ENCODE peak calls at places on chromosome 1, in nine cellular contexts. One of them, this sample, is unnamed.
A peak's percentile ranks its signal among the peaks of the same experiment; 100 is the strongest.

GRCh38 chr1:116111196-116112021 is at the start of gene MAB21L3:
- DNase-seq in HepG2: no peak
- DNase-seq in GM23338: no peak
- DNase-seq in HCT116: no peak
- DNase-seq in K562: no peak
- DNase-seq in A549: no peak
- DNase-seq in Panc1: no peak
- DNase-seq in SK-N-SH: no peak
- DNase-seq in GM12878: peak; percentile 40
- DNase-seq in this sample: no peak

GRCh38 chr1:183685112-183685713 is 32.1 kb upstream of the APOBEC4 start:
- DNase-seq in HepG2: peak; percentile 55
- DNase-seq in HCT116: peak; percentile 45
- DNase-seq in SK-N-SH: peak; percentile 56
- DNase-seq in Panc1: peak; percentile 24
- DNase-seq in K562: peak; percentile 81
- DNase-seq in GM23338: peak; percentile 87
- DNase-seq in GM12878: peak; percentile 11
- DNase-seq in A549: peak; percentile 64
- DNase-seq in this sample: peak; percentile 41

GRCh38 chr1:235919127-235919796 is 52.6 kb upstream of the LYST start:
- DNase-seq in GM12878: no peak
- DNase-seq in GM23338: no peak
- DNase-seq in A549: no peak
- DNase-seq in HepG2: no peak
- DNase-seq in K562: no peak
- DNase-seq in HCT116: no peak
- DNase-seq in Panc1: no peak
- DNase-seq in SK-N-SH: no peak
- DNase-seq in this sample: no peak

GRCh38 chr1:156627313-156627880 is 8.2 kb downstream of the HAPLN2 start:
- DNase-seq in SK-N-SH: peak; percentile 60
- DNase-seq in HCT116: peak; percentile 39
- DNase-seq in GM12878: no peak
- DNase-seq in HepG2: peak; percentile 58
- DNase-seq in A549: peak; percentile 57
- DNase-seq in Panc1: no peak
- DNase-seq in GM23338: peak; percentile 75
- DNase-seq in K562: peak; percentile 46
- DNase-seq in this sample: peak; percentile 34

GRCh38 chr1:236953161-236953560 is 51.1 kb downstream of the MT1HL1 start:
- DNase-seq in GM23338: no peak
- DNase-seq in HCT116: no peak
- DNase-seq in Panc1: no peak
- DNase-seq in A549: no peak
- DNase-seq in SK-N-SH: no peak
- DNase-seq in HepG2: no peak
- DNase-seq in K562: no peak
- DNase-seq in GM12878: no peak
- DNase-seq in this sample: no peak

GRCh38 chr1:198906739-198907422 is 268.0 kb downstream of the PTPRC start:
- DNase-seq in K562: no peak
- DNase-seq in Panc1: no peak
- DNase-seq in GM12878: no peak
- DNase-seq in HCT116: no peak
- DNase-seq in HepG2: no peak
- DNase-seq in A549: no peak
- DNase-seq in GM23338: no peak
- DNase-seq in SK-N-SH: no peak
- DNase-seq in this sample: no peak

GRCh38 chr1:180155202-180155682 is 573 bp downstream of the QSOX1 start:
- DNase-seq in GM23338: peak; percentile 54
- DNase-seq in K562: peak; percentile 60
- DNase-seq in Panc1: no peak
- DNase-seq in SK-N-SH: no peak
- DNase-seq in HCT116: no peak
- DNase-seq in HepG2: no peak
- DNase-seq in GM12878: no peak
- DNase-seq in A549: peak; percentile 28
- DNase-seq in this sample: no peak

GRCh38 chr1:24874611-24875225 is 55.4 kb downstream of the RUNX3 start:
- DNase-seq in GM23338: peak; percentile 21
- DNase-seq in SK-N-SH: no peak
- DNase-seq in K562: no peak
- DNase-seq in Panc1: no peak
- DNase-seq in A549: no peak
- DNase-seq in GM12878: no peak
- DNase-seq in HCT116: no peak
- DNase-seq in HepG2: no peak
- DNase-seq in this sample: no peak

GRCh38 chr1:22729921-22730320 is 19.3 kb downstream of the EPHB2 start:
- DNase-seq in GM12878: no peak
- DNase-seq in HCT116: no peak
- DNase-seq in HepG2: no peak
- DNase-seq in SK-N-SH: no peak
- DNase-seq in Panc1: no peak
- DNase-seq in K562: no peak
- DNase-seq in A549: no peak
- DNase-seq in GM23338: no peak
- DNase-seq in this sample: no peak

GRCh38 chr1:22728751-22729399 is 18.2 kb downstream of the EPHB2 start:
- DNase-seq in GM12878: no peak
- DNase-seq in HCT116: no peak
- DNase-seq in SK-N-SH: no peak
- DNase-seq in GM23338: peak; percentile 56
- DNase-seq in Panc1: no peak
- DNase-seq in K562: no peak
- DNase-seq in A549: no peak
- DNase-seq in HepG2: no peak
- DNase-seq in this sample: no peak

GRCh38 chr1:22729400-22729773 is 18.7 kb downstream of the EPHB2 start:
- DNase-seq in HepG2: no peak
- DNase-seq in GM12878: no peak
- DNase-seq in A549: no peak
- DNase-seq in HCT116: no peak
- DNase-seq in K562: no peak
- DNase-seq in GM23338: no peak
- DNase-seq in Panc1: no peak
- DNase-seq in SK-N-SH: no peak
- DNase-seq in this sample: no peak

GRCh38 chr1:22733643-22734042 is 23.0 kb downstream of the EPHB2 start:
- DNase-seq in A549: no peak
- DNase-seq in K562: no peak
- DNase-seq in GM12878: no peak
- DNase-seq in GM23338: no peak
- DNase-seq in Panc1: no peak
- DNase-seq in HepG2: no peak
- DNase-seq in HCT116: no peak
- DNase-seq in SK-N-SH: no peak
- DNase-seq in this sample: no peak

GRCh38 chr1:22731924-22732522 is 21.4 kb downstream of the EPHB2 start:
- DNase-seq in Panc1: no peak
- DNase-seq in SK-N-SH: no peak
- DNase-seq in K562: no peak
- DNase-seq in HCT116: no peak
- DNase-seq in GM12878: no peak
- DNase-seq in GM23338: peak; percentile 67
- DNase-seq in A549: no peak
- DNase-seq in HepG2: no peak
- DNase-seq in this sample: no peak
- TF ChIP-seq REST in Panc1: no peak
- TF ChIP-seq REST in SK-N-SH: no peak
- TF ChIP-seq REST in K562: no peak
- TF ChIP-seq REST in HCT116: no peak
- TF ChIP-seq REST in GM12878: no peak
- TF ChIP-seq REST in GM23338: no peak
- TF ChIP-seq REST in A549: no peak
- TF ChIP-seq REST in HepG2: no peak
- TF ChIP-seq REST in this sample: no peak

GRCh38 chr1:232259333-232259732 is 370.6 kb downstream of the SIPA1L2 start:
- DNase-seq in HCT116: no peak
- DNase-seq in K562: no peak
- DNase-seq in SK-N-SH: no peak
- DNase-seq in Panc1: no peak
- DNase-seq in HepG2: no peak
- DNase-seq in GM12878: no peak
- DNase-seq in A549: no peak
- DNase-seq in GM23338: no peak
- DNase-seq in this sample: no peak

GRCh38 chr1:232260045-232260444 is 369.9 kb downstream of the SIPA1L2 start:
- DNase-seq in A549: no peak
- DNase-seq in HepG2: no peak
- DNase-seq in GM23338: no peak
- DNase-seq in Panc1: no peak
- DNase-seq in K562: no peak
- DNase-seq in HCT116: no peak
- DNase-seq in GM12878: no peak
- DNase-seq in SK-N-SH: no peak
- DNase-seq in this sample: no peak

GRCh38 chr1:232263452-232263851 is 366.5 kb downstream of the SIPA1L2 start:
- DNase-seq in Panc1: no peak
- DNase-seq in SK-N-SH: no peak
- DNase-seq in A549: no peak
- DNase-seq in GM12878: no peak
- DNase-seq in HepG2: no peak
- DNase-seq in HCT116: no peak
- DNase-seq in GM23338: no peak
- DNase-seq in K562: no peak
- DNase-seq in this sample: no peak

DNA sequence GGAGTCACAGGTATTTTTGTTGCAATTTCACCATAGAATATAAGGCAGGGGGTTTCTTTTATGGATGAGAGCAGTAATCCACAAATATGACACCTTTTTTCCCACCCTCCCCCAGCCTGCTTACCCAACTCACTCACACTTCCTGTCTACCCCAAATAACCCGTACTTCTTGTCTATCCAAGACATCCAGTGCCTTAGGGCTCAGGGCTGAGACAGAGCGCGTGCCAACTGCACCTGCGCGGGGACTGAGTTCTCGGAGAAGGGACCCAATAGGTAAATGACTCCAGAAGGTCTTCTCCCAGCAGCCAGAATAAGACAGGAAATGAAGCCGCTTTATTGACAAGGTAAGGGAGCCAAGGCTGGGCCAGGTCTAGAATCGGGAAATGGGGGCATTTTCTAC is 369.1 kb downstream of the SIPA1L2 start:
- DNase-seq in GM23338: no peak
- DNase-seq in Panc1: no peak
- DNase-seq in K562: no peak
- DNase-seq in SK-N-SH: no peak
- DNase-seq in A549: no peak
- DNase-seq in HCT116: no peak
- DNase-seq in HepG2: no peak
- DNase-seq in GM12878: no peak
- DNase-seq in this sample: no peak
- TF ChIP-seq CTCF in GM23338: no peak
- TF ChIP-seq CTCF in Panc1: no peak
- TF ChIP-seq CTCF in K562: no peak
- TF ChIP-seq CTCF in SK-N-SH: no peak
- TF ChIP-seq CTCF in A549: no peak
- TF ChIP-seq CTCF in HCT116: no peak
- TF ChIP-seq CTCF in HepG2: no peak
- TF ChIP-seq CTCF in GM12878: no peak
- TF ChIP-seq CTCF in this sample: no peak

DNA sequence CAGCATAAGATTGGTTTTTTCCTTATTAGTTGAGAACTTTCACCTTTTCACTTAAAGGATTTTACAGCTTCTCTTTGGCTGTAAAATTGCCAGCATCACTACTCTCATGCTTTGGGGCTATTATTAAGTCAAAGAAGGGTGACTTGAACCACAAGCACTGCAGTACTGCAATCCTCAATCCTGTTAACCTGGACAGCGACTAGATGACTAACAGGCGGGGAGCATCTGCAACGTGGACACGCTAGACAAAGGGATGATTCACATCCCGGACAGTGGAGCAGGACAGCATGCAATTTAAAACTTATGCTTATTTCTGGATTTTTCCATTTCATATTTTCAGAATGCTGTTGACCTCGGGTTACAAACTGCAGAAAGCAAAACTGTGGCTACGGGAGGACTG is 8.1 kb downstream of the ARV1 start:
- DNase-seq in A549: peak; percentile 38
- DNase-seq in HCT116: no peak
- DNase-seq in K562: no peak
- DNase-seq in Panc1: no peak
- DNase-seq in HepG2: no peak
- DNase-seq in SK-N-SH: no peak
- DNase-seq in GM23338: no peak
- DNase-seq in GM12878: no peak
- DNase-seq in this sample: no peak
- TF ChIP-seq REST in A549: no peak
- TF ChIP-seq REST in HCT116: no peak
- TF ChIP-seq REST in K562: no peak
- TF ChIP-seq REST in Panc1: no peak
- TF ChIP-seq REST in HepG2: no peak
- TF ChIP-seq REST in SK-N-SH: peak; percentile 94
- TF ChIP-seq REST in GM23338: no peak
- TF ChIP-seq REST in GM12878: no peak
- TF ChIP-seq REST in this sample: no peak

GRCh38 chr1:44333373-44333772 is 21.7 kb downstream of the ERI3 start:
- DNase-seq in A549: no peak
- DNase-seq in GM12878: no peak
- DNase-seq in Panc1: no peak
- DNase-seq in GM23338: no peak
- DNase-seq in HCT116: no peak
- DNase-seq in SK-N-SH: no peak
- DNase-seq in K562: no peak
- DNase-seq in HepG2: no peak
- DNase-seq in this sample: no peak

GRCh38 chr1:44334968-44335367 is 20.1 kb downstream of the ERI3 start:
- DNase-seq in Panc1: no peak
- DNase-seq in HCT116: no peak
- DNase-seq in A549: no peak
- DNase-seq in K562: no peak
- DNase-seq in GM23338: no peak
- DNase-seq in GM12878: no peak
- DNase-seq in SK-N-SH: no peak
- DNase-seq in HepG2: no peak
- DNase-seq in this sample: no peak

GRCh38 chr1:44338136-44338535 is 16.9 kb downstream of the ERI3 start:
- DNase-seq in GM23338: no peak
- DNase-seq in HCT116: no peak
- DNase-seq in GM12878: no peak
- DNase-seq in A549: no peak
- DNase-seq in HepG2: peak; percentile 10
- DNase-seq in SK-N-SH: no peak
- DNase-seq in K562: no peak
- DNase-seq in Panc1: no peak
- DNase-seq in this sample: no peak

GRCh38 chr1:44339731-44340130 is 15.3 kb downstream of the ERI3 start:
- DNase-seq in K562: no peak
- DNase-seq in GM12878: no peak
- DNase-seq in Panc1: no peak
- DNase-seq in GM23338: peak; percentile 57
- DNase-seq in HepG2: no peak
- DNase-seq in A549: no peak
- DNase-seq in HCT116: no peak
- DNase-seq in SK-N-SH: no peak
- DNase-seq in this sample: no peak

DNA sequence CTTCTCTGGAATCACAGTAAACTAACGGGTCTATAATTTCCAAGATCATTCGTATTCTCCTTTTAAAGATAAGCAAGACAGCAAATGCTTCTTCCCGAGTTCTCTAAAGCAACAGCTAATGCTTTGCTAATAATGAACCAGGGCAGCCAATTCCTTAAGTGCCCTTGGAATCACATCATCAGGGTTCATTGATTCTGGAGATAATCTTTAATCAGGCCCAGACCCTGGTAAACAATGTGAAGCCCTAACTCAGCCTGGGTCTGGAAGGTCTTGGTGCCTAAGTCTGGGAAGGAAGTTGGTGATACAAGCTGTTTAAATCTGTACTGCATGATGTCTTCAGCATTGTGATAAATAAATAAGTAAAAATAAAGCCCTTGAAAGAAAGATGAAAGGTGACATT is 18.4 kb downstream of the ERI3 start:
- DNase-seq in GM23338: no peak
- DNase-seq in A549: no peak
- DNase-seq in HCT116: no peak
- DNase-seq in HepG2: no peak
- DNase-seq in GM12878: no peak
- DNase-seq in SK-N-SH: no peak
- DNase-seq in K562: no peak
- DNase-seq in Panc1: no peak
- DNase-seq in this sample: no peak
- TF ChIP-seq CTCF in GM23338: no peak
- TF ChIP-seq CTCF in A549: no peak
- TF ChIP-seq CTCF in HCT116: no peak
- TF ChIP-seq CTCF in HepG2: no peak
- TF ChIP-seq CTCF in GM12878: no peak
- TF ChIP-seq CTCF in SK-N-SH: no peak
- TF ChIP-seq CTCF in K562: no peak
- TF ChIP-seq CTCF in Panc1: no peak
- TF ChIP-seq CTCF in this sample: no peak